ENCODE peak calls at places on chromosome 22, in six cellular contexts. V is tibial nerve, K is gastrocnemius medialis, S is thoracic aorta, O is IMR-90, E is transverse colon. C is an unnamed sample. For H3K4me1, the result is how much of the 10 kb centered on the place peaks cover.

GRCh38 chr22:49663823-49664222 is 163.8 kb downstream of the BRD1 start:
- DNase-seq in V (no peak), K (no peak), S (no peak), O (no peak), E (no peak), C (no peak)

GRCh38 chr22:44575344-44576268 is 77.6 kb upstream of the RTL6 start:
- DNase-seq in O (no peak), V (no peak), E (no peak), K (no peak), S (no peak), C (no peak)

GRCh38 chr22:38081941-38082828 is 1.8 kb downstream of the SLC16A8 start:
- DNase-seq in V (no peak), E (no peak), S (no peak), O (no peak), K (no peak), C (no peak)

GRCh38 chr22:33421859-33422258 is 363.7 kb upstream of the SYN3 start:
- DNase-seq in V (no peak), E (no peak), S (no peak), O (no peak), K (no peak), C (no peak)

GRCh38 chr22:30121988-30122387 is 41.7 kb downstream of the HORMAD2 start:
- DNase-seq in V (no peak), K (no peak), O (no peak), E (no peak), S (no peak), C (no peak)

GRCh38 chr22:47765757-47766156 is 1003.3 kb downstream of the TBC1D22A start:
- DNase-seq in O (no peak), S (no peak), V (no peak), E (no peak), K (no peak), C (no peak)

GRCh38 chr22:41657709-41658108 is 31.0 kb downstream of the SNU13 start:
- DNase-seq in E (no peak), O (no peak), K (no peak), S (no peak), V (no peak), C (peak)

GRCh38 chr22:26489447-26490036 is 5.9 kb downstream of the SRRD start:
- DNase-seq in E (no peak), O (no peak), K (no peak), V (no peak), S (no peak), C (no peak)

GRCh38 chr22:49662681-49663080 is 165.0 kb downstream of the BRD1 start:
- DNase-seq in V (no peak), O (no peak), E (no peak), S (no peak), K (no peak), C (no peak)

GRCh38 chr22:41917375-41917905 is 2.6 kb upstream of the SHISA8 start:
- DNase-seq in K (no peak), O (no peak), S (no peak), E (no peak), V (no peak), C (no peak)

GRCh38 chr22:21666786-21667185 is 974 bp downstream of the PPIL2 start:
- DNase-seq in O (no peak), E (no peak), S (no peak), K (no peak), V (no peak), C (no peak)

GRCh38 chr22:26702906-26703830 is 45.8 kb downstream of the MIAT start:
- DNase-seq in O (peak), E (no peak), S (no peak), V (no peak), K (no peak), C (no peak)

GRCh38 chr22:45548991-45549736 is 46.5 kb downstream of the FBLN1 start:
- DNase-seq in E (peak), O (peak), V (no peak), S (peak), K (peak), C (peak)

GRCh38 chr22:38699784-38700183 is 959 bp downstream of the JOSD1 start:
- DNase-seq in K (no peak), S (no peak), E (no peak), O (peak), V (no peak), C (no peak)

GRCh38 chr22:41038732-41039131 is 53.7 kb upstream of the EP300 start:
- DNase-seq in K (no peak), S (no peak), O (no peak), V (no peak), E (no peak), C (no peak)

GRCh38 chr22:48453171-48453570 is 1374.5 kb downstream of the BRD1 start:
- DNase-seq in S (no peak), K (no peak), O (no peak), V (no peak), E (no peak), C (no peak)

GRCh38 chr22:48953830-48954229 is 873.8 kb downstream of the BRD1 start:
- DNase-seq in V (no peak), S (no peak), O (no peak), K (no peak), E (no peak), C (no peak)

GRCh38 chr22:42473484-42474193 is 41.4 kb upstream of the NFAM1 start:
- DNase-seq in E (no peak), K (no peak), S (no peak), V (no peak), O (peak), C (no peak)

GRCh38 chr22:44916281-44917231 is 93.2 kb downstream of the PHF21B start:
- DNase-seq in O (no peak), S (no peak), V (no peak), E (no peak), K (no peak), C (no peak)

GRCh38 chr22:37411655-37412054 is 15.6 kb downstream of the ELFN2 start:
- DNase-seq in V (no peak), E (no peak), K (no peak), O (no peak), S (no peak), C (no peak)

GRCh38 chr22:46055176-46055850 is 78.4 kb upstream of the WNT7B start:
- DNase-seq in V (peak), E (peak), K (no peak), S (no peak), O (no peak), C (peak)

GRCh38 chr22:26621663-26622062 is at the start of gene CRYBA4:
- DNase-seq in E (no peak), K (no peak), S (no peak), V (no peak), O (no peak), C (no peak)

GRCh38 chr22:26681395-26681821 is 24.0 kb downstream of the MIAT start:
- DNase-seq in O (peak), S (no peak), V (no peak), K (no peak), E (no peak), C (no peak)

GRCh38 chr22:38760477-38761201 is 4.8 kb upstream of the SUN2 start:
- DNase-seq in O (peak), S (no peak), V (no peak), K (no peak), E (no peak), C (no peak)

GRCh38 chr22:37492428-37493344 is 6.5 kb upstream of the MFNG start:
- DNase-seq in O (peak), S (no peak), E (peak), V (no peak), K (no peak), C (no peak)

GRCh38 chr22:46666577-46667244 is 46.5 kb downstream of the GRAMD4 start:
- DNase-seq in K (no peak), O (no peak), V (no peak), E (no peak), S (no peak), C (no peak)

GRCh38 chr22:37611202-37611601 is 2.6 kb downstream of the GGA1 start:
- DNase-seq in S (no peak), E (no peak), K (no peak), V (no peak), O (no peak), C (no peak)

GRCh38 chr22:50529416-50530279 is at the start of gene TYMP:
- DNase-seq in O (no peak), S (no peak), V (peak), E (peak), K (no peak), C (peak)

GRCh38 chr22:49147171-49147570 is 680.5 kb downstream of the BRD1 start:
- DNase-seq in S (no peak), K (no peak), E (no peak), O (no peak), V (no peak), C (no peak)

GRCh38 chr22:26169312-26170111 is at the start of gene SEZ6L:
- DNase-seq in O (no peak), V (no peak), K (no peak), E (no peak), S (no peak), C (no peak)

GRCh38 chr22:21868651-21869050 is 1.2 kb upstream of the MAPK1 start:
- DNase-seq in V (no peak), K (no peak), S (no peak), O (no peak), E (no peak), C (no peak)

GRCh38 chr22:29072193-29072978 is 449 bp upstream of the KREMEN1 start:
- DNase-seq in V (peak), E (peak), K (peak), O (peak), S (peak), C (peak)

GRCh38 chr22:49518436-49518970 is 309.2 kb downstream of the BRD1 start:
- DNase-seq in O (no peak), E (no peak), S (no peak), V (no peak), K (no peak), C (no peak)

GRCh38 chr22:34886812-34887211 is 179.1 kb upstream of the ISX start:
- DNase-seq in S (no peak), O (no peak), K (no peak), E (no peak), V (no peak), C (no peak)

GRCh38 chr22:37880668-37881440 is 25.2 kb upstream of the MICALL1 start:
- DNase-seq in E (no peak), V (no peak), O (peak), S (no peak), K (no peak), C (no peak)

GRCh38 chr22:45977551-45978274 is 751 bp upstream of the WNT7B start:
- DNase-seq in E (no peak), O (peak), V (no peak), K (no peak), S (no peak), C (no peak)

GRCh38 chr22:48919851-48920589 is 907.7 kb downstream of the BRD1 start:
- DNase-seq in K (no peak), S (no peak), O (no peak), V (no peak), E (no peak), C (no peak)

GRCh38 chr22:19448076-19448607 is 631 bp upstream of the C22orf39 start:
- DNase-seq in V (no peak), E (peak), K (no peak), O (peak), S (no peak), C (no peak)

GRCh38 chr22:33110562-33111163 is 52.5 kb upstream of the SYN3 start:
- DNase-seq in O (no peak), S (no peak), V (no peak), K (no peak), E (no peak), C (no peak)

GRCh38 chr22:39937881-39938280 is 22.3 kb upstream of the TMA7B start:
- DNase-seq in K (no peak), V (no peak), S (no peak), E (no peak), O (no peak), C (no peak)

GRCh38 chr22:39935116-39935515 is 25.1 kb upstream of the TMA7B start:
- DNase-seq in E (no peak), S (no peak), V (no peak), K (no peak), O (no peak), C (no peak)

GRCh38 chr22:39938509-39938908 is 21.7 kb upstream of the TMA7B start:
- DNase-seq in E (no peak), K (no peak), V (no peak), S (no peak), O (no peak), C (no peak)

GRCh38 chr22:39935622-39936021 is 24.6 kb upstream of the TMA7B start:
- DNase-seq in O (no peak), K (no peak), S (no peak), E (no peak), V (no peak), C (no peak)

GRCh38 chr22:39936523-39937145 is 23.6 kb upstream of the TMA7B start:
- DNase-seq in O (no peak), K (no peak), V (no peak), S (no peak), E (no peak), C (no peak)
- TF ChIP-seq CTCF in O (no peak), K (no peak), V (no peak), S (no peak), E (no peak), C (no peak)

DNA sequence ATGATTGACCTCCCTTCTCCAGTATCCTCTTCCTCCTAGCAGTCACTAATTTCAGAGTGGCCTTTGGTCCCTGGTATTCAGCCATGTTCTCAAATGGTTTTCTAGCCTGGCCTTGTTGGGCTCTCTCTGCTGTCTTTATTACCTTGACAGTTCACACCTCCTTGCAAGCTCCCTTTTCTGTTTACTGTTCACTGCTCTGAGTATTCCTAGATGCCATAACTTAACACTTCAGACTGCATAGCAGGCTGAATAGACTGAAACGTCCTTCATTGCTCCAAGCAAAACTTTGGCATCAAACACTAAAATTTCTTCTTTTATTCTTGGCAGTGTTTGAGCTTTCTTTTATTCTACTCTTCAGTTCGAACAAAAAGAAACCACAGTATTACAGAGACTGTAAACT is 49.7 kb upstream of the SLC25A18 start:
- DNase-seq in K (no peak), S (no peak), V (no peak), E (no peak), O (no peak), C (no peak)
- H3K4me1 ChIP-seq in K (under half), S (under half), V (under half), E (under half), O (under half), C (under half)

GRCh38 chr22:17944205-17944725 is 80.1 kb downstream of the MICAL3 start:
- DNase-seq in V (no peak), K (no peak), E (no peak), O (no peak), S (no peak), C (no peak)

GRCh38 chr22:17945156-17945850 is 79.1 kb downstream of the MICAL3 start:
- DNase-seq in E (no peak), V (no peak), S (no peak), K (no peak), O (no peak), C (no peak)

GRCh38 chr22:17946691-17947367 is 77.5 kb downstream of the MICAL3 start:
- DNase-seq in K (no peak), O (no peak), V (no peak), S (no peak), E (no peak), C (no peak)

GRCh38 chr22:17948101-17948500 is 76.3 kb downstream of the MICAL3 start:
- DNase-seq in S (no peak), V (no peak), K (no peak), E (no peak), O (no peak), C (no peak)

DNA sequence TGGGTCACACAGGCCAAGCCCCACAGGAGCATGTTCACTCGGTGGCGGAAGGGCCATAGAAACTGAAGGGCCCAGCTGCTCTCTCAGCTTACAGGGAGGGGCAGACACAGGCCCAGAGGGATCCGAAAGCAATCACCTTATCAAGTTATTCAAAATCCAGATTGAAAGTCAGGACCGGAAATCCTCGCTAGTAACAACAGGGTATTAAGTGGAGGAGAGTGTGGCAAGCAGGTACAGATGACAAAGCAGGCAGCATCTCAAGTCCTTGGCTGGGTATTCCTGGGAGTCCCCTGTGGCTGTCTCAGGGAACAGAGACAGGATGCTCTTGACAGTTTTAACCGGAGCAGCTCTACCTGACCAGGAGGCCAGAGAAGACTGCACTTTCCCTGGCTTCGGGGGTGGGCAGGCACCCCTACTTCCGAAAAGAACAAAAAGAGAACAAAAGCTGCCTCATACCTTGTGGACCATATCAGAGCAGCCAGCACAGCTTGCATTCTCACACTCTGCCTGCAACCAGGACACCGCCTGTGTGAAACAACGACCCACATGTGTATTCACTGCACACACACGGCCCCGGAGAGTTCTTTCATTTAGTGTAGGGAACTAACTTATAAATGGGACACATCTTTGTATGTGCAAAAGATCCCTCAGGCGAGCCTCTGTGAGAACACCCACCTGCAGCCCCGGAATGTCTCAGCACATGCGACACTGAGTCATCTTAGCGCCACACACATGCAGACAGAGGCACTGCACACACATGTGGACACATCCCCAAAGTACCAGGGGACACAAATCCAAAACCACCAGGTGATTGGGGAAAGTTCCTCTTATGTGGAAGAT is 78.3 kb downstream of the MICAL3 start:
- DNase-seq in O (no peak), V (no peak), K (no peak), S (no peak), E (no peak), C (no peak)
- TF ChIP-seq CTCF in O (no peak), V (no peak), K (no peak), S (no peak), E (no peak), C (no peak)

DNA sequence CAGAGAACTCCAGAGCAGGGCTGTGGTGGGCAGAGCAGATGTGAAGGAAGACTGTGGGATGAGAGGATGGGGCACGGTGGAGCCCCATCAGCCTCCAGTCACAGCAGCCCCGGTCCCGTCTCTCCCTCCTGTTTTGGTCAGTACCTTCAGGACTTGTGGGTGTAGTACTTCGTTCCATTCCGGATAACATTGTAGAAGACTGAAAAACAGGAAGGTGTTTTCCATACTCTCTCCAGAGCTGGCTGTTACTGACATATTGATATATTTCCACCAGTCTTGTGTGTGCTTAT is 15.4 kb downstream of the MED15 start:
- DNase-seq in V (no peak), S (no peak), O (no peak), K (no peak), E (no peak), C (no peak)
- H3K4me1 ChIP-seq in V (under half), S (under half), O (under half), K (under half), E (under half), C (under half)

GRCh38 chr22:20525048-20525447 is 17.6 kb downstream of the MED15 start:
- DNase-seq in V (no peak), K (no peak), E (no peak), O (no peak), S (no peak), C (no peak)

GRCh38 chr22:20526305-20526627 is 18.9 kb downstream of the MED15 start:
- DNase-seq in V (no peak), K (no peak), E (no peak), O (no peak), S (no peak), C (no peak)

GRCh38 chr22:20528405-20528978 is 21.1 kb downstream of the MED15 start:
- DNase-seq in K (no peak), V (no peak), S (no peak), O (no peak), E (no peak), C (no peak)

GRCh38 chr22:20524004-20524481 is 16.6 kb downstream of the MED15 start:
- DNase-seq in K (no peak), S (no peak), V (no peak), O (peak), E (no peak), C (no peak)

GRCh38 chr22:20526628-20527355 is 19.4 kb downstream of the MED15 start:
- DNase-seq in V (no peak), S (no peak), E (no peak), O (peak), K (no peak), C (no peak)
- TF ChIP-seq CTCF in V (no peak), S (no peak), E (no peak), O (peak), K (no peak), C (no peak)

GRCh38 chr22:25027552-25027951 is 75.0 kb downstream of the KIAA1671 start:
- DNase-seq in E (peak), S (no peak), V (no peak), K (no peak), O (no peak), C (no peak)
- H3K4me1 ChIP-seq in E (under half), S (under half), V (under half), K (under half), O (under half), C (under half)

DNA sequence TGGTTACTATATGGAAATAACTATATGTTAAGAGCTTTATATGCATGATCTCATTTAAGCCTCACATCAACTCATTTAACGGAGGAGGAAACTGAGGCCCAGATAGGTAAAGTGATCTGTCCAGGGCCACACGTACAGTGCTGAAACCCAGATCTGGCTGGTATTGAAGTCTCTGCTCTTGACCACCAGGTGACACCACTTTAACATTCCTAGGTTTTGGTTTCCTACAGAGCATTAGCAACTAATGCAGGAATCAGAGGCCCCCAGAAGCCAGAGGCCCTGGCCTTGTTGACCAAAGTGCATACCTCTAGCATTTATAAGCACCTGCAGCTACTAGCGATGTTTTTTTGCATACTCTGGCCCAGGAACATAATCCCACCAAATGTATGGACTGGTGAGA is 12.9 kb upstream of the LIMK2 start:
- DNase-seq in K (no peak), O (no peak), V (no peak), S (no peak), E (no peak), C (no peak)
- TF ChIP-seq CTCF in K (no peak), O (no peak), V (no peak), S (no peak), E (no peak), C (no peak)